ENCODE peak calls at places on chromosomes 16 and 17, in four cellular contexts. W is IMR-90, P is neuronal stem cell, F is H9. Y is an unnamed sample.

GRCh38 chr16:19700319-19700781 is 17.7 kb downstream of the KNOP1 start:
- DNase-seq in W (peak; percentile 70), P (no peak), F (no peak), Y (no peak)

GRCh38 chr17:14301761-14302401 is 1.0 kb downstream of the HS3ST3B1 start:
- DNase-seq in W (peak; percentile 48), P (no peak), F (peak; percentile 52), Y (no peak)

GRCh38 chr16:74771656-74772315 is 2.8 kb downstream of the FA2H start:
- DNase-seq in W (no peak), P (no peak), F (no peak), Y (no peak)

GRCh38 chr17:72305964-72306551 is 185.2 kb downstream of the SOX9 start:
- DNase-seq in W (no peak), P (no peak), F (no peak), Y (no peak)

GRCh38 chr16:68286153-68287074 is 22.1 kb downstream of the SLC7A6 start:
- DNase-seq in W (no peak), P (no peak), F (no peak), Y (no peak)

GRCh38 chr16:22232277-22233049 is 26.4 kb downstream of the EEF2K start:
- DNase-seq in W (peak; percentile 72), P (no peak), F (no peak), Y (no peak)

GRCh38 chr17:14044702-14045101 is 24.6 kb upstream of the COX10 start:
- DNase-seq in W (no peak), P (no peak), F (no peak), Y (no peak)

GRCh38 chr17:866568-867087 is 84.5 kb downstream of the MRM3 start:
- DNase-seq in W (no peak), P (no peak), F (no peak), Y (no peak)

GRCh38 chr17:17393976-17394375 is 82.8 kb upstream of the MED9 start:
- DNase-seq in W (no peak), P (no peak), F (no peak), Y (no peak)

GRCh38 chr17:71460943-71461342 is 659.9 kb upstream of the SOX9 start:
- DNase-seq in W (peak; percentile 43), P (no peak), F (no peak), Y (peak; percentile 30)

GRCh38 chr17:64323774-64324173 is 60.7 kb upstream of the TEX2 start:
- DNase-seq in W (no peak), P (no peak), F (no peak), Y (no peak)

GRCh38 chr17:42067371-42068180 is 17.2 kb upstream of the C17orf113 start:
- DNase-seq in W (peak; percentile 23), P (peak; percentile 63), F (peak; percentile 90), Y (peak; percentile 91)

GRCh38 chr16:35733971-35734702 is 2274.7 kb downstream of the TP53TG3F start:
- DNase-seq in W (no peak), P (no peak), F (no peak), Y (no peak)

GRCh38 chr16:27254262-27254811 is 14.2 kb downstream of the NSMCE1 start:
- DNase-seq in W (no peak), P (no peak), F (no peak), Y (no peak)

GRCh38 chr17:79306688-79307323 is 232.2 kb downstream of the ENGASE start:
- DNase-seq in W (no peak), P (no peak), F (no peak), Y (no peak)

GRCh38 chr16:29900888-29901606 is 759 bp downstream of the ASPHD1 start:
- DNase-seq in W (no peak), P (no peak), F (no peak), Y (no peak)

GRCh38 chr16:75727221-75727620 is 931 bp upstream of the CPHXL start:
- DNase-seq in W (no peak), P (no peak), F (no peak), Y (no peak)

GRCh38 chr16:79982356-79982755 is 381.8 kb upstream of the MAF start:
- DNase-seq in W (no peak), P (no peak), F (no peak), Y (no peak)

GRCh38 chr17:58284613-58285421 is 4.1 kb upstream of the MPO start:
- DNase-seq in W (no peak), P (no peak), F (peak; percentile 83), Y (peak; percentile 90)

GRCh38 chr17:13024526-13025263 is 6.9 kb upstream of the ELAC2 start:
- DNase-seq in W (peak; percentile 52), P (peak; percentile 74), F (peak; percentile 92), Y (peak; percentile 85)

GRCh38 chr17:76004750-76005262 is 4.2 kb downstream of the CDK3 start:
- DNase-seq in W (peak; percentile 58), P (no peak), F (no peak), Y (no peak)

GRCh38 chr16:2826591-2827480 is 3.3 kb upstream of the ZG16B start:
- DNase-seq in W (no peak), P (no peak), F (no peak), Y (no peak)

GRCh38 chr16:80317132-80318098 is 223.4 kb upstream of the DYNLRB2 start:
- DNase-seq in W (peak; percentile 20), P (no peak), F (peak; percentile 77), Y (peak; percentile 63)

GRCh38 chr16:84833142-84833495 is 13.3 kb downstream of the CRISPLD2 start:
- DNase-seq in W (no peak), P (no peak), F (no peak), Y (no peak)
- H2BK15ac ChIP-seq in W (peak overlapping the region; percentile 65), P (no peak overlapping the region), F (no peak overlapping the region), Y (no peak overlapping the region)

DNA sequence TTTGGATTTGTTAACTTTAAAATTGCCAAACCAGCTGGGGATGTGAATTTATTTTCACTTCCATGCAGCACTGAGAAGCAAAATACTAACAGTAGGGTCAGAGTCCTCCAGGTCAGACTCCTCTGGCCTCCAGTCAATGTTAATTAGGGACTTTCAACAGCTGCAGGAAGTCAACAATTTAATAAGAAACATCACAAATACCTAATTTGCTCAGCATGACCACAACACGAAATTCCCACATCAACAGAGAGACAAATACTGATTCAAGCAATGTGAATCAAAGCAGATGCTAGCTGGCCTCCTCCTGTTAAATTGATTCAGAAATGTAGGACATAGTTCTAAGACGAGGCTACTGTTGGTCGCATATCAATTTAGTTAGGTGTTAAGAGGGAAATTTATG is 111.7 kb downstream of the ABCA8 start:
- DNase-seq in W (no peak), P (no peak), F (no peak), Y (no peak)
- H3K27ac ChIP-seq in W (no peak overlapping the region), P (no peak overlapping the region), F (no peak overlapping the region), Y (no peak overlapping the region)

GRCh38 chr16:88049561-88050545 is 98.6 kb downstream of the BANP start:
- DNase-seq in W (no peak), P (no peak), F (no peak), Y (no peak)
- H2BK15ac ChIP-seq in W (no peak overlapping the region), P (no peak overlapping the region), F (no peak overlapping the region), Y (no peak overlapping the region)

GRCh38 chr17:61805399-61805798 is 57.9 kb downstream of the BRIP1 start:
- DNase-seq in W (peak; percentile 74), P (no peak), F (no peak), Y (no peak)
- H3K27ac ChIP-seq in W (no peak overlapping the region), P (no peak overlapping the region), F (no peak overlapping the region), Y (no peak overlapping the region)

DNA sequence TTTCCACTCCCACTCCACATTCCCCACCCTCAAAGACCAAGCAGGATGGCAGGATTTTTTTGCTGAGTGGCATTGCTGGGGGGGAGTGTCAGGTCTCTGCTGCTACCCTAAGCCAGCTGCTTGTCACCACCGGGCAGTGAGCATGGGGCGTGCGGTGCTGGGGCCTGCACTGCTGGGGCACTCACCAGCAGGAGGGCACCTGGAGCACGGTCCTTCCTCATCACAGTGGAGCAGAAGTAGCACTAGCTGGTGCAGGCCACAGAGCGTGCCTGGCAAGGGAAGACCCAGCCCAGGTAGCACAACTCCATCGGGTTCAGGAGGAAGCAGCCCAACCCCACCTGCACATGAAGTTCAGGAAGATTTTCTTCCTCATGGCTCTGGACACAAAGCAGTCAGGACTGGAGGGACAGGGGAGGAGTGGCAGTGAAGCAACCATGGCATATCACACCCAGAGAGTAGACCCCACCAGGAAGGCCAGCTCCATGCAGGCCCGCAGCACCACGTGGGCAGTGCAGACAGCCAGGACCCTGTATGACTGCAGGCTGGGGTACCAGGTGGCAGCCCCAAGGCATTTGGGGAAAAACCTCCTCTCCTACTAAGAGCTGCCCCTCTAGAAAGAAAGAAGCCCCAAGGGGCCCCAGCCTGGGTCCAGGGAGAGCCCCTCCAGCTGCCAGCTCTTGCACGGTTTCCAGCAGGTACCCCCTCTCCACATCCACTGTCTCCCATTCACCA is 16.8 kb upstream of the MYO18A start:
- DNase-seq in W (no peak), P (no peak), F (no peak), Y (no peak)
- H2BK15ac ChIP-seq in W (no peak overlapping the region), P (no peak overlapping the region), F (no peak overlapping the region), Y (no peak overlapping the region)

DNA sequence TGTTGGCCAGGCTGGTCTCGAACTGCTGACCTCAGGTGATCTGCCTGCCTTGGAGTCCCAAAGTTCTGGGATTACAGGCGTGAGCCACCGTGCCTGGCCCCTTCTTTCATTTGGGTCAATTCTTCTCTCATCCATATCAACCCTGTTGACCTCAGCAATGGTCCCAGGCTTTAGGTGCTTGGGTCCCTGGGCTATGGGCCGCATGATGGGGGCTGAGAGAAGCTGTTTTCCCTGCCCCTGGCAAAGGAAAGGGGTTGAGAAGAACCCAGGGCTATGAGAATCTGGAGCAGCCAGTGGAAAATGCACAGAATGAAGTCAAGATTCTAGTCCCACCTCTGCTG is 90.2 kb upstream of the TOB1 start:
- DNase-seq in W (no peak), P (no peak), F (no peak), Y (no peak)
- H3K27ac ChIP-seq in W (no peak overlapping the region), P (no peak overlapping the region), F (no peak overlapping the region), Y (no peak overlapping the region)

GRCh38 chr16:10809706-10810105 is 8.9 kb downstream of the TVP23A start:
- DNase-seq in W (no peak), P (no peak), F (no peak), Y (no peak)

GRCh38 chr16:10805362-10805761 is 13.2 kb downstream of the TVP23A start:
- DNase-seq in W (no peak), P (no peak), F (no peak), Y (no peak)

GRCh38 chr16:10808218-10808617 is 10.4 kb downstream of the TVP23A start:
- DNase-seq in W (no peak), P (no peak), F (no peak), Y (no peak)

GRCh38 chr16:10806698-10807097 is 11.9 kb downstream of the TVP23A start:
- DNase-seq in W (no peak), P (no peak), F (no peak), Y (no peak)

GRCh38 chr16:10808850-10809249 is 9.7 kb downstream of the TVP23A start:
- DNase-seq in W (no peak), P (no peak), F (no peak), Y (no peak)
- H2BK15ac ChIP-seq in W (no peak overlapping the region), P (no peak overlapping the region), F (no peak overlapping the region), Y (no peak overlapping the region)

GRCh38 chr16:85582177-85582888 is 30.8 kb upstream of the GSE1 start:
- DNase-seq in W (no peak), P (no peak), F (no peak), Y (no peak)
- H3K27ac ChIP-seq in W (no peak overlapping the region), P (no peak overlapping the region), F (no peak overlapping the region), Y (no peak overlapping the region)